ENCODE peak calls at places on chromosomes 5 and 9, in five cellular contexts. Y is NCI-H2081, J is GM23338, H is NCI-H774, Q is iPS-NIHi11. B is an unnamed sample.

GRCh38 chr9:19130436-19130835 is 3.1 kb upstream of the PLIN2 start:
- DNase-seq in Y (no peak), J (peak; percentile 46), H (no peak), Q (no peak), B (no peak)

GRCh38 chr5:9739135-9739534 is 109.0 kb upstream of the TAS2R1 start:
- DNase-seq in Y (no peak), J (peak; percentile 62), H (no peak), Q (peak; percentile 32), B (no peak)

GRCh38 chr5:53679261-53679660 is 118.8 kb downstream of the NDUFS4 start:
- DNase-seq in Y (no peak), J (peak; percentile 5), H (no peak), Q (no peak), B (no peak)

GRCh38 chr9:16191691-16192402 is 639.0 kb downstream of the CCDC171 start:
- DNase-seq in Y (peak; percentile 70), J (peak; percentile 92), H (peak; percentile 56), Q (peak; percentile 90), B (peak; percentile 64)

GRCh38 chr5:83434929-83435328 is 36.6 kb upstream of the VCAN start:
- DNase-seq in Y (no peak), J (no peak), H (no peak), Q (no peak), B (no peak)

GRCh38 chr5:146620663-146621051 is 104.7 kb upstream of the GPR151 start:
- DNase-seq in Y (peak; percentile 70), J (peak; percentile 56), H (peak; percentile 79), Q (no peak), B (no peak)

GRCh38 chr9:131523451-131524435 is 7.3 kb downstream of the UCK1 start:
- DNase-seq in Y (no peak), J (no peak), H (no peak), Q (no peak), B (no peak)

GRCh38 chr5:65871182-65871581 is 55.2 kb upstream of the ERBIN start:
- DNase-seq in Y (no peak), J (no peak), H (no peak), Q (no peak), B (no peak)

GRCh38 chr9:38656896-38657295 is 36.5 kb upstream of the ANKRD18A start:
- DNase-seq in Y (no peak), J (no peak), H (no peak), Q (no peak), B (no peak)

GRCh38 chr5:91139572-91140200 is 243.4 kb downstream of the ARRDC3 start:
- DNase-seq in Y (no peak), J (no peak), H (no peak), Q (no peak), B (no peak)

GRCh38 chr5:151897896-151898295 is 26.8 kb downstream of the GLRA1 start:
- DNase-seq in Y (no peak), J (no peak), H (no peak), Q (no peak), B (no peak)

GRCh38 chr5:132812949-132813598 is at the start of gene SOWAHA:
- DNase-seq in Y (peak; percentile 20), J (peak; percentile 74), H (peak; percentile 15), Q (peak; percentile 75), B (no peak)

GRCh38 chr9:129567842-129568559 is 52.9 kb downstream of the C9orf50 start:
- DNase-seq in Y (no peak), J (peak; percentile 66), H (no peak), Q (peak; percentile 46), B (peak; percentile 43)

GRCh38 chr9:20478780-20479179 is 143.5 kb downstream of the MLLT3 start:
- DNase-seq in Y (no peak), J (no peak), H (no peak), Q (no peak), B (no peak)

GRCh38 chr9:18075253-18075977 is 398.5 kb upstream of the ADAMTSL1 start:
- DNase-seq in Y (no peak), J (no peak), H (no peak), Q (no peak), B (no peak)

GRCh38 chr9:126754436-126755324 is 50.2 kb upstream of the ZBTB43 start:
- DNase-seq in Y (no peak), J (no peak), H (no peak), Q (no peak), B (no peak)

GRCh38 chr9:114017741-114018715 is 60.1 kb downstream of the AMBP start:
- DNase-seq in Y (no peak), J (no peak), H (no peak), Q (no peak), B (no peak)

GRCh38 chr9:97475079-97475478 is 26.4 kb upstream of the TMOD1 start:
- DNase-seq in Y (no peak), J (no peak), H (peak; percentile 35), Q (no peak), B (no peak)

GRCh38 chr5:93585054-93585751 is 2.2 kb downstream of the NR2F1 start:
- DNase-seq in Y (no peak), J (peak; percentile 67), H (peak; percentile 39), Q (peak; percentile 44), B (no peak)

GRCh38 chr5:72427488-72428437 is 79.4 kb downstream of the ZNF366 start:
- DNase-seq in Y (no peak), J (peak; percentile 29), H (no peak), Q (peak; percentile 74), B (no peak)

GRCh38 chr5:172858511-172858989 is 24.5 kb downstream of the ERGIC1 start:
- DNase-seq in Y (no peak), J (no peak), H (no peak), Q (no peak), B (no peak)

GRCh38 chr9:133540336-133541025 is 6.0 kb downstream of the ADAMTSL2 start:
- DNase-seq in Y (no peak), J (no peak), H (no peak), Q (peak; percentile 68), B (no peak)

GRCh38 chr5:133117930-133118445 is 66.2 kb downstream of the HSPA4 start:
- DNase-seq in Y (no peak), J (no peak), H (no peak), Q (no peak), B (no peak)

GRCh38 chr9:83956288-83957028 is 23.6 kb downstream of the HNRNPK start:
- DNase-seq in Y (peak; percentile 63), J (peak; percentile 90), H (peak; percentile 75), Q (peak; percentile 72), B (no peak)